ENCODE peak calls at places on chromosomes 2 and 18, in five cellular contexts. L is Daoy, Y is NCI-H1417, D is cardiac muscle cell, U is HTR-8/SVneo. C is an unnamed sample.

GRCh38 chr2:138959031-138959430 is 178.8 kb upstream of the NXPH2 start:
- DNase-seq in L (no peak), Y (no peak), D (no peak), U (no peak), C (no peak)

GRCh38 chr2:237299897-237300296 is 114.1 kb downstream of the COL6A3 start:
- DNase-seq in L (peak), Y (no peak), D (no peak), U (peak), C (peak)

GRCh38 chr2:71528749-71529148 is 75.4 kb downstream of the DYSF start:
- DNase-seq in L (no peak), Y (no peak), D (no peak), U (no peak), C (no peak)

GRCh38 chr2:88765154-88765948 is 73.9 kb downstream of the RPIA start:
- DNase-seq in L (peak), Y (peak), D (peak), U (no peak), C (no peak)

GRCh38 chr2:109527846-109528705 is 85.7 kb downstream of the SEPTIN10 start:
- DNase-seq in L (no peak), Y (no peak), D (no peak), U (no peak), C (no peak)

GRCh38 chr2:8086796-8087479 is 594.9 kb upstream of the ID2 start:
- DNase-seq in L (peak), Y (no peak), D (no peak), U (no peak), C (peak)

GRCh38 chr2:40259900-40260299 is 192.0 kb downstream of the SLC8A1 start:
- DNase-seq in L (no peak), Y (no peak), D (no peak), U (no peak), C (peak)

GRCh38 chr18:78625895-78626294 is 353.7 kb upstream of the SALL3 start:
- DNase-seq in L (no peak), Y (no peak), D (no peak), U (no peak), C (no peak)

GRCh38 chr18:61039251-61039650 is 294.0 kb upstream of the CDH20 start:
- DNase-seq in L (no peak), Y (no peak), D (no peak), U (no peak), C (no peak)

GRCh38 chr2:130720528-130720927 is 8.3 kb upstream of the GPR148 start:
- DNase-seq in L (no peak), Y (no peak), D (no peak), U (no peak), C (no peak)

GRCh38 chr18:57728941-57729511 is 74.1 kb downstream of the ATP8B1 start:
- DNase-seq in L (no peak), Y (no peak), D (no peak), U (no peak), C (peak)

GRCh38 chr2:1070601-1071000 is 120.0 kb downstream of the SNTG2 start:
- DNase-seq in L (no peak), Y (no peak), D (peak), U (no peak), C (no peak)

GRCh38 chr2:35410431-35411061 is 945.0 kb upstream of the CRIM1 start:
- DNase-seq in L (peak), Y (peak), D (peak), U (peak), C (peak)

GRCh38 chr2:221402072-221402471 is 170.0 kb downstream of the EPHA4 start:
- DNase-seq in L (no peak), Y (no peak), D (peak), U (peak), C (no peak)

GRCh38 chr2:168120310-168120709 is 127.1 kb downstream of the STK39 start:
- DNase-seq in L (no peak), Y (no peak), D (no peak), U (no peak), C (no peak)

GRCh38 chr2:73013941-73014340 is 57.6 kb downstream of the SFXN5 start:
- DNase-seq in L (peak), Y (no peak), D (no peak), U (peak), C (peak)

GRCh38 chr2:222000326-222000725 is 298.5 kb downstream of the PAX3 start:
- DNase-seq in L (peak), Y (no peak), D (no peak), U (peak), C (peak)

GRCh38 chr2:207226243-207226642 is 60.5 kb upstream of the KLF7 start:
- DNase-seq in L (no peak), Y (no peak), D (no peak), U (no peak), C (peak)

GRCh38 chr18:67417864-67418523 is 98.5 kb downstream of the DSEL start:
- DNase-seq in L (peak), Y (no peak), D (no peak), U (peak), C (peak)

GRCh38 chr2:152228215-152228614 is 52.7 kb upstream of the STAM2 start:
- DNase-seq in L (no peak), Y (no peak), D (no peak), U (no peak), C (no peak)